ENCODE peak calls at places on chromosomes 5 and 9, in four cellular contexts. A, Y, H and C are unnamed samples.

GRCh38 chr9:13513710-13514444 is 234.4 kb upstream of the MPDZ start:
- DNase-seq in Y (peak), A (no peak), H (peak), C (peak)

GRCh38 chr5:24750356-24750755 is 105.6 kb upstream of the CDH10 start:
- DNase-seq in A (no peak), H (no peak), Y (no peak), C (no peak)

GRCh38 chr5:109455598-109456096 is 45.9 kb upstream of the PJA2 start:
- DNase-seq in H (no peak), Y (peak), A (peak), C (no peak)

GRCh38 chr9:136093995-136094881 is 851 bp downstream of the NACC2 start:
- DNase-seq in H (peak), Y (peak), A (no peak), C (peak)

GRCh38 chr5:143757116-143757515 is 54.8 kb upstream of the HMHB1 start:
- DNase-seq in H (no peak), A (no peak), Y (no peak), C (no peak)

GRCh38 chr5:154390096-154390495 is 55.7 kb upstream of the SAP30L start:
- DNase-seq in Y (no peak), A (no peak), H (no peak), C (no peak)

GRCh38 chr5:173890195-173890951 is 2.2 kb downstream of the CPEB4 start:
- DNase-seq in Y (peak), H (no peak), A (no peak), C (peak)

GRCh38 chr9:133986061-133986460 is 6.1 kb downstream of the VAV2 start:
- DNase-seq in Y (no peak), A (no peak), H (no peak), C (no peak)

GRCh38 chr5:159786901-159787691 is 129.2 kb upstream of the ADRA1B start:
- DNase-seq in A (no peak), Y (no peak), H (no peak), C (no peak)

GRCh38 chr9:129889461-129889935 is 54.2 kb downstream of the USP20 start:
- DNase-seq in A (no peak), H (no peak), Y (no peak), C (no peak)

GRCh38 chr5:83744851-83745250 is 24.2 kb upstream of the HAPLN1 start:
- DNase-seq in Y (no peak), H (no peak), A (no peak), C (no peak)

GRCh38 chr5:83745821-83746220 is 25.2 kb upstream of the HAPLN1 start:
- DNase-seq in Y (no peak), A (no peak), H (no peak), C (no peak)

GRCh38 chr5:83741571-83741970 is 20.9 kb upstream of the HAPLN1 start:
- DNase-seq in H (no peak), A (no peak), Y (no peak), C (no peak)

GRCh38 chr5:83742089-83742488 is 21.4 kb upstream of the HAPLN1 start:
- DNase-seq in A (no peak), Y (no peak), H (no peak), C (no peak)

GRCh38 chr5:83740741-83741140 is 20.1 kb upstream of the HAPLN1 start:
- DNase-seq in Y (no peak), A (peak), H (no peak), C (no peak)
- H3K4me2 ChIP-seq in Y (no peak), A (no peak), H (no peak), C (no peak)

GRCh38 chr9:88804289-88804596 is 187.0 kb upstream of the S1PR3 start:
- DNase-seq in A (no peak), Y (peak), H (no peak), C (no peak)
- H3K4me2 ChIP-seq in A (no peak), Y (peak), H (no peak), C (no peak)

DNA sequence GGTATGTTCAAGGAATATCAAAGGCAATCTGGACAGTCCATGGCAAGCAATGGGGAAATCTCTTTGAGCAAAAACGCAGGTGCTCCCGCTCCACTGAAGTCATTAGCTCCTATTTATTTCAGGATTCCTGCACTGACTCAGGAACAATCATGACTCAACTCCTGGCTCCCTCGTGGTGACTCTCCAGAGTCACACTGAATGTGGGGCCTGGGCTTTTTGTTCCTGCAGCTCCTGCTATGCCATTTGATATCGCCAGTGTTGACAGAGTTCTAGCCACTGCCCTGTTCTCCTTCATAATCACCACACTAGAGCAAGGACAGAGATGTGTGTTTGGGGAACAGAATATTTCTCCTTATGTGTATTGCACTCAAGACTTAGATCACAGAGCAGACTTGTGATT is 187.2 kb upstream of the ZNF462 start:
- DNase-seq in H (no peak), Y (peak), A (no peak), C (no peak)
- H3K4me2 ChIP-seq in H (no peak), Y (no peak), A (no peak), C (no peak)

GRCh38 chr9:128486201-128486600 is 18.3 kb upstream of the GLE1 start:
- DNase-seq in H (no peak), A (no peak), Y (no peak), C (no peak)
- H3K4me2 ChIP-seq in H (no peak), A (no peak), Y (no peak), C (no peak)

GRCh38 chr5:38453921-38454320 is 102.5 kb downstream of the LIFR start:
- DNase-seq in H (no peak), A (no peak), Y (no peak), C (no peak)
- H3K4me2 ChIP-seq in H (no peak), A (peak), Y (no peak), C (no peak)

GRCh38 chr5:124889522-124889828 is 143.0 kb upstream of the ZNF608 start:
- DNase-seq in Y (peak), A (no peak), H (no peak), C (no peak)

GRCh38 chr5:124888622-124889521 is 142.4 kb upstream of the ZNF608 start:
- DNase-seq in Y (no peak), A (no peak), H (no peak), C (peak)

GRCh38 chr5:124889850-124890249 is 143.4 kb upstream of the ZNF608 start:
- DNase-seq in Y (no peak), A (no peak), H (no peak), C (no peak)

GRCh38 chr5:124887223-124887622 is 140.8 kb upstream of the ZNF608 start:
- DNase-seq in A (no peak), H (no peak), Y (no peak), C (peak)

DNA sequence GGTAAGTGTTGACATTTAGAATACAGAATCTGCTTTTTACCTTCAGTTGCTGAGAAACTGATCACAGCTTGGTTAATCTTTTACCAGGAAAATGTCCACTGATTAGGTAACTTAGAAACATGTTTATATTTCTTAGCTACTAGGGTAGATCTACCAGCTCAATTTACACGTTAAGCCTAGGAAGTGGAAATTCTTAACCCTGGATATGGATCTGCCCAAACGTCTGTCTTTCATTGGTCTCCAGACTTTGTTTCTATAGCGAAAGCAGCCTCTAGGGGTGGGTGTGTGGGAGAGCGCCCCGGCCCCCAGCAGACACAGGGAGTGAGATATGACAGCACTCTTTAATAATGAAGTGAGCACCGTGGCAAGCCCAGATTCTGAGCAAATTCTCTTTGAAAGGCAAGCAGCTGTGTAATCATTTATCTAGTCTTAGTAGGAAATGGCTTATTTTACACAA is 141.6 kb upstream of the ZNF608 start:
- DNase-seq in A (no peak), Y (no peak), H (no peak), C (peak)
- H3K4me2 ChIP-seq in A (no peak), Y (no peak), H (no peak), C (peak)

GRCh38 chr5:5308319-5308718 is 114.2 kb upstream of the ICE1 start:
- DNase-seq in Y (no peak), H (no peak), A (no peak), C (no peak)

GRCh38 chr5:5304361-5305035 is 118.0 kb upstream of the ICE1 start:
- DNase-seq in Y (no peak), A (no peak), H (no peak), C (peak)

GRCh38 chr5:5309645-5310044 is 112.8 kb upstream of the ICE1 start:
- DNase-seq in Y (peak), H (no peak), A (no peak), C (no peak)

GRCh38 chr5:5303242-5303641 is 119.2 kb upstream of the ICE1 start:
- DNase-seq in A (no peak), Y (no peak), H (no peak), C (no peak)

DNA sequence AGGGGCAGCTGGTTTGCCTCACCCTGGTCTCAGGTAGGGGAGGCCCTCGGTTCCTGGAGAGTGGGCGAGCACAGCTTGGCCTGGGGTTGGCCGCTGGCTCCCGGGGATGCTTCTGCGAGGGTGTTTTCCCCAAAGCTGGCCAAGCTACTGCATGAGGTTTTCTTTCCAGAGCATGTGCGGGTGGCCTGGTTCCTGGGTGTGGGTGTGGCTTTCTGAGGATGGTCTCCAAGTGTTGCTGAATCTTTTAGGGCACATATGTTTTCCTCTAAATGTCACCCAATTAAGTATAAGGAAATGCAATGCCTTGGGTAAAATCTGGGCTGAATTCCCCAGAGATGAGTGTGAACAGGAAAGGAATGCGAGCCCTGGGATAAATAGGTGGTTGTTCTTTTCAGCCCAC is 115.8 kb upstream of the ICE1 start:
- DNase-seq in H (no peak), Y (peak), A (no peak), C (no peak)
- H3K4me2 ChIP-seq in H (no peak), Y (no peak), A (no peak), C (no peak)

GRCh38 chr9:751137-752051 is 90.1 kb upstream of the DMRT1 start:
- DNase-seq in H (no peak), Y (peak), A (no peak), C (no peak)
- H3K4me2 ChIP-seq in H (no peak), Y (peak), A (no peak), C (no peak)

DNA sequence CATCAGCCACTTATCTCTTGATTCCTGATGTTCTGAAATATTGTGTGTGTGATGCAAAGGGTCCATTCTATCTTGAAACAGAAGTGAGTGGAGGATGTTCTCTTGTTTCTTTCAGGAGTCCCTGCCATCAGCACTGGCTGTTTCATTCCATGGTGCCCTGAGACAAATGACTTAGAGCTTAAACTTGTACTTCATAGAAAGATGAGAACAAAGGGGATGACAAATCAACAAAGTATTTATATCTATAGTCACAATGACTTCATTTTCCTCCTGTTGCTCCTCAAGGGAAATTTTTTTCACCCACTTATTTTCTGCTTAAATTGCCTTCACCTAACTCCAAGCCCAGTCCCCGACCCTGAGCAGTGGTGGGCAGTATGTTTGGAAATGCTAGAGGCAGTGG is 171.6 kb downstream of the TARS1 start:
- DNase-seq in A (no peak), H (no peak), Y (peak), C (no peak)
- H3K4me2 ChIP-seq in A (no peak), H (no peak), Y (peak), C (no peak)